ENCODE peak calls at places on chromosomes 11 and 22, in four cellular contexts. One of them, this sample, is unnamed.

GRCh38 chr11:117300301-117300700 is 9.2 kb downstream of the BACE1-AS start:
- DNase-seq in fibroblast of pulmonary artery: peak; percentile 26
- DNase-seq in heart left ventricle: no peak
- DNase-seq in pancreas: peak; percentile 74
- DNase-seq in this sample: no peak

GRCh38 chr11:118175031-118175531 is 1.4 kb downstream of the SCN2B start:
- DNase-seq in fibroblast of pulmonary artery: peak; percentile 7
- DNase-seq in heart left ventricle: no peak
- DNase-seq in pancreas: no peak
- DNase-seq in this sample: no peak

GRCh38 chr11:7196396-7197146 is 55.1 kb upstream of the SYT9 start:
- DNase-seq in fibroblast of pulmonary artery: no peak
- DNase-seq in heart left ventricle: no peak
- DNase-seq in pancreas: no peak
- DNase-seq in this sample: no peak

GRCh38 chr11:103928040-103928555 is 108.3 kb upstream of the DDI1 start:
- DNase-seq in fibroblast of pulmonary artery: no peak
- DNase-seq in heart left ventricle: no peak
- DNase-seq in pancreas: no peak
- DNase-seq in this sample: no peak

GRCh38 chr11:1174441-1175370 is 17.0 kb downstream of the MUC5AC start:
- DNase-seq in fibroblast of pulmonary artery: no peak
- DNase-seq in heart left ventricle: peak; percentile 51
- DNase-seq in pancreas: no peak
- DNase-seq in this sample: no peak

GRCh38 chr22:40642316-40642715 is 5.8 kb upstream of the MRTFA start:
- DNase-seq in fibroblast of pulmonary artery: no peak
- DNase-seq in heart left ventricle: no peak
- DNase-seq in pancreas: no peak
- DNase-seq in this sample: no peak

GRCh38 chr11:27296406-27296994 is 66.5 kb downstream of the CCDC34 start:
- DNase-seq in fibroblast of pulmonary artery: peak; percentile 79
- DNase-seq in heart left ventricle: no peak
- DNase-seq in pancreas: no peak
- DNase-seq in this sample: peak; percentile 39

GRCh38 chr11:86396403-86396802 is 21.7 kb downstream of the CCDC81 start:
- DNase-seq in fibroblast of pulmonary artery: peak; percentile 38
- DNase-seq in heart left ventricle: no peak
- DNase-seq in pancreas: no peak
- DNase-seq in this sample: no peak

GRCh38 chr11:85132839-85133238 is 494.3 kb downstream of the DLG2 start:
- DNase-seq in fibroblast of pulmonary artery: no peak
- DNase-seq in heart left ventricle: no peak
- DNase-seq in pancreas: no peak
- DNase-seq in this sample: no peak

GRCh38 chr22:45503816-45504702 is 1.4 kb downstream of the FBLN1 start:
- DNase-seq in fibroblast of pulmonary artery: peak; percentile 33
- DNase-seq in heart left ventricle: peak; percentile 69
- DNase-seq in pancreas: no peak
- DNase-seq in this sample: no peak

GRCh38 chr11:81644239-81644840 is 1089.3 kb downstream of the FAM181B start:
- DNase-seq in fibroblast of pulmonary artery: peak; percentile 43
- DNase-seq in heart left ventricle: no peak
- DNase-seq in pancreas: no peak
- DNase-seq in this sample: peak; percentile 26

GRCh38 chr11:2774173-2775082 is 74.6 kb upstream of the KCNQ1OT1 start:
- DNase-seq in fibroblast of pulmonary artery: no peak
- DNase-seq in heart left ventricle: peak; percentile 27
- DNase-seq in pancreas: peak; percentile 8
- DNase-seq in this sample: no peak

GRCh38 chr22:25874327-25874726 is 132.3 kb downstream of the MYO18B start:
- DNase-seq in fibroblast of pulmonary artery: no peak
- DNase-seq in heart left ventricle: no peak
- DNase-seq in pancreas: no peak
- DNase-seq in this sample: no peak

GRCh38 chr11:31808721-31809542 is 2.2 kb downstream of the PAX6 start:
- DNase-seq in fibroblast of pulmonary artery: no peak
- DNase-seq in heart left ventricle: no peak
- DNase-seq in pancreas: no peak
- DNase-seq in this sample: no peak

GRCh38 chr11:14642873-14643696 is 519 bp upstream of the PDE3B start:
- DNase-seq in fibroblast of pulmonary artery: no peak
- DNase-seq in heart left ventricle: no peak
- DNase-seq in pancreas: no peak
- DNase-seq in this sample: peak; percentile 23

GRCh38 chr11:30143098-30143705 is 87.6 kb upstream of the FSHB start:
- DNase-seq in fibroblast of pulmonary artery: peak; percentile 57
- DNase-seq in heart left ventricle: no peak
- DNase-seq in pancreas: no peak
- DNase-seq in this sample: peak; percentile 30

GRCh38 chr22:16953206-16954059 is 54.6 kb downstream of the GAB4 start:
- DNase-seq in fibroblast of pulmonary artery: no peak
- DNase-seq in heart left ventricle: no peak
- DNase-seq in pancreas: no peak
- DNase-seq in this sample: no peak

GRCh38 chr22:49433717-49434611 is 393.7 kb downstream of the BRD1 start:
- DNase-seq in fibroblast of pulmonary artery: no peak
- DNase-seq in heart left ventricle: no peak
- DNase-seq in pancreas: no peak
- DNase-seq in this sample: no peak

GRCh38 chr11:36131719-36132349 is 157.4 kb downstream of the COMMD9 start:
- DNase-seq in fibroblast of pulmonary artery: peak; percentile 83
- DNase-seq in heart left ventricle: no peak
- DNase-seq in pancreas: peak; percentile 37
- DNase-seq in this sample: peak; percentile 52

GRCh38 chr22:37796079-37796478 is 11.7 kb upstream of the GCAT start:
- DNase-seq in fibroblast of pulmonary artery: no peak
- DNase-seq in heart left ventricle: no peak
- DNase-seq in pancreas: no peak
- DNase-seq in this sample: no peak
- TF ChIP-seq CTCF in fibroblast of pulmonary artery: no peak
- TF ChIP-seq CTCF in heart left ventricle: no peak
- TF ChIP-seq CTCF in pancreas: no peak
- TF ChIP-seq CTCF in this sample: no peak

DNA sequence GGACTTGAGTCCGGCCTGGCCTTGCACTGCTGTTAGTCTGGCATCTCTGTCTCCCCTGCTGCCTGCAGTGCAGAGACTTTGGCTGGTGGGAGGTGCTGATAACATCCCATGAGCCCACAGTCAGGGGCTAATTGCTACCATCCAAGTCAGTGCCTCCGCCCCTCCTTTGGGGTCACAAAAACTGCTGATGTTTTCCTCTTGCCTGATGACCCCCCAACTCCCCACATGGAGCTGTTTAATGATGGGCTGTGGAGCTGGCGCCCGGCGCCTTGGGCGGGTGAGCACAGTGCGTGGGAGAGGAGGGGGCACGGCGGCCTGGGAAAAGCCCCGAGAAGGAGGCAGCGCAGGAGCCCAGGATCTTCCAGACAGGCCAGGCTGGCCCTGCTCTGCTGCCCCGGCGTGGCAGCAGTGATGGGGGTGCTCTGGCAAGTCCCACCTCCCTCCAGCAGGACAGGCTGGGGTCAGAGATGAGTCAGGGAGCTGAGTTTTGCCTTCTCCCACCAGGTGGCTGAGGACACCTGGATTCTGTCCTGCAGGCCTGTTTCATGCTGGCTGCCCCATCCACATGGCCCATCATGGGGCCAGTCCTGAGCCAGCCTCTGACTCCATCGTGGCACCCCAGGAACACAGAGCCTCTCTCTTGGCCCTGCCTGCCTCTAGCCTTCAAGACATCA is 43.8 kb downstream of the NECTIN1 start:
- DNase-seq in fibroblast of pulmonary artery: no peak
- DNase-seq in heart left ventricle: no peak
- DNase-seq in pancreas: no peak
- DNase-seq in this sample: no peak
- TF ChIP-seq CTCF in fibroblast of pulmonary artery: no peak
- TF ChIP-seq CTCF in heart left ventricle: no peak
- TF ChIP-seq CTCF in pancreas: no peak
- TF ChIP-seq CTCF in this sample: no peak

GRCh38 chr11:46322759-46323158 is 24.5 kb upstream of the DGKZ start:
- DNase-seq in fibroblast of pulmonary artery: peak; percentile 35
- DNase-seq in heart left ventricle: no peak
- DNase-seq in pancreas: no peak
- DNase-seq in this sample: no peak
- TF ChIP-seq CTCF in fibroblast of pulmonary artery: peak; percentile 46
- TF ChIP-seq CTCF in heart left ventricle: no peak
- TF ChIP-seq CTCF in pancreas: no peak
- TF ChIP-seq CTCF in this sample: peak; percentile 23

GRCh38 chr22:30816413-30816812 is 121.7 kb downstream of the OSBP2 start:
- DNase-seq in fibroblast of pulmonary artery: no peak
- DNase-seq in heart left ventricle: no peak
- DNase-seq in pancreas: no peak
- DNase-seq in this sample: no peak
- TF ChIP-seq CTCF in fibroblast of pulmonary artery: no peak
- TF ChIP-seq CTCF in heart left ventricle: no peak
- TF ChIP-seq CTCF in pancreas: no peak
- TF ChIP-seq CTCF in this sample: no peak

GRCh38 chr11:24389575-24389974 is 107.3 kb upstream of the LUZP2 start:
- DNase-seq in fibroblast of pulmonary artery: no peak
- DNase-seq in heart left ventricle: no peak
- DNase-seq in pancreas: no peak
- DNase-seq in this sample: no peak

GRCh38 chr11:24391165-24391564 is 105.7 kb upstream of the LUZP2 start:
- DNase-seq in fibroblast of pulmonary artery: peak; percentile 69
- DNase-seq in heart left ventricle: no peak
- DNase-seq in pancreas: no peak
- DNase-seq in this sample: no peak

GRCh38 chr11:24383137-24383536 is 113.7 kb upstream of the LUZP2 start:
- DNase-seq in fibroblast of pulmonary artery: no peak
- DNase-seq in heart left ventricle: no peak
- DNase-seq in pancreas: no peak
- DNase-seq in this sample: no peak

GRCh38 chr11:24386551-24387404 is 110.1 kb upstream of the LUZP2 start:
- DNase-seq in fibroblast of pulmonary artery: peak; percentile 65
- DNase-seq in heart left ventricle: no peak
- DNase-seq in pancreas: no peak
- DNase-seq in this sample: no peak
- TF ChIP-seq CTCF in fibroblast of pulmonary artery: peak; percentile 71
- TF ChIP-seq CTCF in heart left ventricle: peak; percentile 11
- TF ChIP-seq CTCF in pancreas: peak; percentile 8
- TF ChIP-seq CTCF in this sample: peak; percentile 9

GRCh38 chr22:39185601-39186012 is 33.1 kb upstream of the CBX7 start:
- DNase-seq in fibroblast of pulmonary artery: peak; percentile 89
- DNase-seq in heart left ventricle: peak; percentile 87
- DNase-seq in pancreas: peak; percentile 10
- DNase-seq in this sample: no peak
- TF ChIP-seq CTCF in fibroblast of pulmonary artery: peak; percentile 62
- TF ChIP-seq CTCF in heart left ventricle: no peak
- TF ChIP-seq CTCF in pancreas: no peak
- TF ChIP-seq CTCF in this sample: peak; percentile 10

This sample was measured in GM20000.